ENCODE peak calls at places on chromosomes 13 and 19, in ten cellular contexts. T is nucleus accumbens; S is stimulated activated CD8-positive, alpha-beta memory T cell treated with anti-CD3 and anti-CD28 coated beads, Interleukin-4, amount 100 ng/mL, for 1 hour; O is dorsolateral prefrontal cortex; M is stimulated activated CD4-positive, alpha-beta T cell treated with anti-CD3 and anti-CD28 coated beads, Interleukin-4, amount 100 ng/mL, for 4 hours; G is mucosa of gallbladder; W is NCI-H1092 treated with DMSO at 0.1 percent for 48 hours; J is OCI-LY7; H is amniotic stem cell; F is uterus. D is an unnamed sample.
A peak's percentile ranks its signal among the peaks of the same experiment; 100 is the strongest.

GRCh38 chr19:38105574-38105973 is 118.4 kb downstream of the DPF1 start:
- DNase-seq in T (no peak), S (no peak), O (no peak), M (no peak), G (no peak), W (no peak), J (no peak), H (no peak), F (no peak), D (no peak)

GRCh38 chr13:22040810-22041364 is 370.0 kb downstream of the FGF9 start:
- DNase-seq in T (no peak), S (no peak), O (no peak), M (no peak), G (no peak), W (no peak), J (no peak), H (no peak), F (no peak), D (no peak)

GRCh38 chr19:12868540-12869112 is 12.6 kb downstream of the DNASE2 start:
- DNase-seq in T (no peak), S (no peak), O (no peak), M (no peak), G (no peak), W (no peak), J (peak; percentile 67), H (no peak), F (no peak), D (no peak)

GRCh38 chr19:18508585-18508984 is 13.3 kb downstream of the ELL start:
- DNase-seq in T (no peak), S (no peak), O (no peak), M (no peak), G (no peak), W (no peak), J (no peak), H (no peak), F (no peak), D (no peak)

GRCh38 chr19:14015454-14016035 is 9.4 kb upstream of the RFX1 start:
- DNase-seq in T (no peak), S (no peak), O (no peak), M (no peak), G (no peak), W (no peak), J (peak; percentile 64), H (no peak), F (no peak), D (no peak)

GRCh38 chr13:113559901-113560644 is 24.5 kb upstream of the TFDP1 start:
- DNase-seq in T (no peak), S (no peak), O (no peak), M (no peak), G (no peak), W (no peak), J (no peak), H (no peak), F (no peak), D (no peak)

GRCh38 chr13:101515504-101515903 is 63.0 kb downstream of the ITGBL1 start:
- DNase-seq in T (no peak), S (no peak), O (no peak), M (no peak), G (no peak), W (no peak), J (no peak), H (no peak), F (no peak), D (no peak)

GRCh38 chr13:52001120-52001731 is 10.0 kb downstream of the ATP7B start:
- DNase-seq in T (no peak), S (no peak), O (no peak), M (no peak), G (no peak), W (peak; percentile 57), J (peak; percentile 75), H (no peak), F (no peak), D (no peak)

GRCh38 chr13:33262069-33262487 is 23.5 kb downstream of the STARD13 start:
- DNase-seq in T (peak; percentile 45), S (no peak), O (no peak), M (no peak), G (peak; percentile 47), W (no peak), J (no peak), H (no peak), F (peak; percentile 65), D (no peak)

GRCh38 chr13:109704771-109705628 is 81.4 kb downstream of the IRS2 start:
- DNase-seq in T (peak; percentile 17), S (no peak), O (no peak), M (no peak), G (peak; percentile 40), W (peak; percentile 41), J (no peak), H (no peak), F (peak; percentile 26), D (no peak)

D was measured in stimulated activated naive CD4-positive, alpha-beta T cell treated with Interleukin-2 at 50 U/mL for 16 hours.